ENCODE peak calls at places on chromosomes 6 and 20, in nine cellular contexts. D is H1, X is HCT116, Y is A549, U is endothelial cell of umbilical vein, R is SK-N-SH, I is K562, A is HepG2, C is GM12878. W is an unnamed sample.

GRCh38 chr6:64777941-64778785 is 928.9 kb downstream of the EYS start:
- DNase-seq in I (no peak), R (no peak), Y (no peak), U (peak), C (no peak), X (no peak), A (no peak), D (no peak), W (no peak)

GRCh38 chr6:3740551-3741476 is 10.7 kb downstream of the PXDC1 start:
- DNase-seq in R (no peak), I (no peak), C (no peak), A (no peak), D (no peak), U (no peak), Y (no peak), X (no peak), W (no peak)

GRCh38 chr6:146990284-146990683 is 213.9 kb upstream of the STXBP5 start:
- DNase-seq in Y (no peak), A (peak), D (no peak), U (no peak), R (no peak), X (no peak), I (no peak), C (no peak), W (no peak)

GRCh38 chr6:121691126-121691540 is 255.7 kb downstream of the GJA1 start:
- DNase-seq in I (no peak), D (no peak), X (no peak), C (no peak), U (no peak), A (no peak), Y (no peak), R (no peak), W (no peak)

GRCh38 chr6:43628392-43629103 is 516 bp downstream of the GTPBP2 start:
- DNase-seq in X (peak), Y (peak), A (peak), I (peak), R (peak), U (peak), C (no peak), D (peak), W (peak)

GRCh38 chr6:47337519-47337918 is 27.8 kb upstream of the TNFRSF21 start:
- DNase-seq in R (no peak), C (no peak), Y (no peak), A (no peak), D (no peak), U (no peak), I (no peak), X (no peak), W (no peak)

GRCh38 chr6:113824411-113824810 is 32.7 kb upstream of the MARCKS start:
- DNase-seq in D (no peak), A (no peak), R (no peak), X (no peak), U (no peak), I (no peak), Y (no peak), C (no peak), W (no peak)

GRCh38 chr6:13886949-13887348 is 37.8 kb upstream of the RNF182 start:
- DNase-seq in D (no peak), U (no peak), C (no peak), A (no peak), I (no peak), Y (no peak), X (no peak), R (no peak), W (no peak)

GRCh38 chr6:40923860-40924259 is 115.2 kb downstream of the UNC5CL start:
- DNase-seq in R (no peak), C (no peak), Y (no peak), A (no peak), I (no peak), D (no peak), U (no peak), X (no peak), W (no peak)

GRCh38 chr6:70103798-70104197 is 199.1 kb downstream of the COL9A1 start:
- DNase-seq in Y (no peak), D (no peak), C (no peak), X (peak), U (no peak), I (peak), R (no peak), A (no peak), W (peak)

GRCh38 chr20:57080796-57081195 is 185.6 kb downstream of the BMP7 start:
- DNase-seq in I (no peak), C (no peak), Y (no peak), U (no peak), A (no peak), D (no peak), R (no peak), X (no peak), W (no peak)

GRCh38 chr6:36793913-36794703 is 45.1 kb downstream of the CPNE5 start:
- DNase-seq in R (peak), A (no peak), X (no peak), U (no peak), Y (no peak), D (no peak), C (no peak), I (no peak), W (no peak)

GRCh38 chr6:96907498-96907897 is 9.8 kb upstream of the NDUFAF4 start:
- DNase-seq in D (no peak), Y (no peak), X (no peak), I (no peak), A (no peak), C (peak), R (no peak), U (no peak), W (no peak)

GRCh38 chr6:133551847-133552331 is 310.7 kb downstream of the EYA4 start:
- DNase-seq in U (no peak), I (no peak), C (no peak), X (no peak), R (no peak), D (no peak), A (no peak), Y (peak), W (no peak)

GRCh38 chr6:1153696-1154245 is 158.1 kb upstream of the FOXQ1 start:
- DNase-seq in Y (no peak), X (no peak), U (no peak), R (no peak), C (no peak), D (no peak), I (no peak), A (no peak), W (no peak)

GRCh38 chr6:167501831-167502385 is 177.0 kb downstream of the TTLL2 start:
- DNase-seq in D (no peak), Y (peak), A (peak), U (no peak), I (peak), R (peak), X (peak), C (no peak), W (peak)

GRCh38 chr20:45782890-45783289 is 8.8 kb downstream of the WFDC3 start:
- DNase-seq in U (no peak), X (peak), I (no peak), A (no peak), Y (no peak), D (no peak), R (no peak), C (no peak), W (no peak)

GRCh38 chr6:129381885-129382284 is 328.1 kb downstream of the ARHGAP18 start:
- DNase-seq in X (no peak), A (no peak), R (no peak), C (no peak), Y (no peak), D (no peak), U (no peak), I (no peak), W (no peak)

GRCh38 chr6:127178746-127179145 is 60.3 kb downstream of the RSPO3 start:
- DNase-seq in A (no peak), X (no peak), D (no peak), U (peak), R (no peak), Y (no peak), C (no peak), I (no peak), W (no peak)

GRCh38 chr6:50849781-50850180 is 31.1 kb downstream of the TFAP2B start:
- DNase-seq in R (peak), A (no peak), Y (no peak), C (no peak), U (no peak), X (no peak), D (no peak), I (no peak), W (no peak)

GRCh38 chr6:13531956-13532355 is 42.4 kb upstream of the SIRT5 start:
- DNase-seq in C (no peak), Y (no peak), I (no peak), A (no peak), X (no peak), U (no peak), R (no peak), D (no peak), W (no peak)

DNA sequence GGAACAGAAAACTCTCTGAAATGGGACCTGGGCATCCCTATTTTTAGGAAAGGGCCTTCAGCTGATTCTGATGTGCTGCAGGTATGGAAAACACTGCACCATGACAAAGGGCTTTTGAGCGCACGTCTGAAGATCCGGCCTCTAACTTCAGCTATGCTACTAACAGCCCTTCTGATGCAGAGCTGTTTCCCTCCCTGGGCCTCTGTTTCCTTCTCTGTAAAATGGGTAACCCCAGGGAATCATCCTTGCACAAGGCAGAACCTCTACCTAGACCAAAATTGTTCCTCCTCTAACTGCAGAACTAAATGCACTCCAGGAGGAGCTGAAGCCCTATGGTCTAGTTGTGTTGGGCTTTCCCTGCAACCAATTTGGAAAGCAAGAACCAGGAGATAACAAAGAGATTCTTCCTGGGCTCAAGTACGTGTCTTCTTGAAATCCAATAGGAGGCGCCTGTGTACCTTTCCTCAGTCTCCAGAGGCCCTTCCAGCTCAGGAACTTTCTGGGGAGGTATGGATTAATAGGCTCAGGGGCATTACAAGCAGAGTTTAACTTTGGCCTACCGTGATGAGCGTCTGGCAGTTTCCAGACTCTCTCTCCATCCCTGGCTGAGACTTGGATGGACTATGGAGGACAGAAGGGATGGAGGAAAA is 5.9 kb downstream of the GPX5 start:
- DNase-seq in R (no peak), U (no peak), D (no peak), X (no peak), Y (no peak), C (no peak), I (peak), A (peak), W (peak)
- TF ChIP-seq MAX in R (no peak), U (no peak), D (no peak), X (no peak), Y (no peak), C (no peak), I (no peak), A (no peak), W (no peak)

GRCh38 chr6:118720125-118720473 is 68.7 kb upstream of the CEP85L start:
- DNase-seq in R (no peak), D (no peak), C (no peak), I (no peak), X (no peak), U (no peak), A (no peak), Y (no peak), W (no peak)

GRCh38 chr6:118722820-118723526 is 71.6 kb upstream of the CEP85L start:
- DNase-seq in U (no peak), R (no peak), X (no peak), Y (no peak), C (no peak), A (no peak), I (no peak), D (no peak), W (no peak)

GRCh38 chr6:118724211-118724610 is 72.8 kb upstream of the CEP85L start:
- DNase-seq in R (no peak), C (no peak), Y (no peak), U (no peak), A (no peak), X (no peak), I (no peak), D (no peak), W (no peak)

DNA sequence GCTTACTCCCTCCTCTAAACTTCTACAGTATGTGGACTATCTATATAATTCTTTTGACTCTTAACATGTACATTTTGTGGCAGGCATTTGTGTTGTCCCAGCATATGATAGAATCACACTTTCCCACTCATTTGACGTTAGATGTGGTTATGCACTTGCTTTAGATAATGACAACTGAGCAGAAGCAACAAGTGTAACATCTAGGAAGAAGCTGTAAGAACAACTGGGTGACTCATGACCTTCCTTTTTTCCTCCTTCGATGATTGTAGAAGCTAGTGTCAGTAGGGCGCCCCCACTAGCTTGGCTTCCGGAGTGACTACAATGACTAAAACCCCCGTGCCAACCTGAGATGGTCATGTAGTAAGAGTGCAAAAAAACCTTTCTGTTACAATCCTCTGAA is 74.6 kb upstream of the CEP85L start:
- DNase-seq in A (no peak), Y (no peak), C (no peak), I (peak), R (no peak), D (no peak), X (no peak), U (no peak), W (peak)
- H3K4me3 ChIP-seq in A (no peak), Y (no peak), C (no peak), I (no peak), R (no peak), D (no peak), X (no peak), U (no peak), W (no peak)

GRCh38 chr6:29976253-29976587 is 33.9 kb downstream of the HLA-A start:
- DNase-seq in X (no peak), D (no peak), Y (no peak), A (no peak), C (no peak), I (no peak), R (no peak), U (no peak), W (no peak)

GRCh38 chr6:29975561-29975907 is 33.2 kb downstream of the HLA-A start:
- DNase-seq in C (no peak), I (no peak), U (no peak), R (no peak), X (no peak), A (no peak), D (no peak), Y (no peak), W (no peak)

GRCh38 chr6:29977425-29977727 is 35.0 kb downstream of the HLA-A start:
- DNase-seq in R (no peak), Y (no peak), C (no peak), A (no peak), D (no peak), X (no peak), I (no peak), U (no peak), W (no peak)

GRCh38 chr6:29974901-29975560 is 32.7 kb downstream of the HLA-A start:
- DNase-seq in C (no peak), R (no peak), D (peak), U (peak), I (no peak), Y (no peak), X (no peak), A (no peak), W (peak)

GRCh38 chr6:29976588-29977424 is 34.5 kb downstream of the HLA-A start:
- DNase-seq in R (peak), U (peak), C (peak), X (peak), A (peak), I (peak), Y (peak), D (peak), W (peak)
- TF ChIP-seq MAX in R (peak), U (no peak), C (no peak), X (peak), A (peak), I (peak), Y (peak), D (peak), W (no peak)

DNA sequence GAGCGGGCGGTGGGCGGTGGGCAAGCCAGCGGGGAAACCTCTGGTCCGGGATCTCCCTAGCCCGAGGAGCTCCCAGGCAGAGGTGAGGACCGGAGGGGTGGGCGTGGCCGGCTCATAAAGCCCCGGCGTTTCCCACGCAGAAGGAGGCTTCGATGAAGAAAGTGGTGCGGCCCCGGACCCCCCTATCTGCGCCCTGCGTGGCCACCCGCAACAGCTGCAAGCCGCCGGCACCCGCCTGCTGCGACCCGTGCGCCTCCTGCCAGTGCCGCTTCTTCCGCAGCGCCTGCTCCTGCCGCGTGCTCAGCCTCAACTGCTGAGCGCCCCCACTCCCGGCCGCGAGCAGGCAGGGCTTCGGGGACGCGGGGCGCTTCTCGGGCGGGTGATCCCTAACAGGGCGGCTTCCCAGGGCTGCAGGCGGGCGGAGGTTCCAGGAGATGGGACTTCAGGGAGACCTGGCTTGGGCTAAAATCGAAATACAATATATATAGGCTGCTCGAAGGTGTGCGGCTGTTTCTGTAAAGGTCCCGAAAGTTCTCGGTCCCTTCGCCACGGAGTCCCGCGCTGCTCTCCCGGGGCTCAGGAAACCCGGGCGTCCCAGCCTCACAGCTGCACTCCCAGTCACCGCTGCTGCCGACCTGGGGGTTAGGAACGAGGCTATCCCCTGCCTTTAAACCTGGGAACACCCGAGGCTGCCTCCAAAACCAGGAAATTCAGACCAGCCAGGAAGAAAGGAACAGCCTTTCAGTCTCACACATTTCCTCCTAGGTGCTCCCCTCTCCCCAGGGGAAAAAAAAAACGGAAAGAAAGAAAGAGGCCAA is 27.8 kb downstream of the ASIP start:
- DNase-seq in I (no peak), C (no peak), R (no peak), A (no peak), X (no peak), D (peak), Y (no peak), U (peak), W (no peak)
- H3K4me3 ChIP-seq in I (no peak), C (no peak), R (no peak), A (no peak), X (no peak), D (peak), Y (no peak), U (peak), W (no peak)

GRCh38 chr6:155045561-155046404 is 50.7 kb downstream of the TIAM2 start:
- DNase-seq in R (no peak), D (no peak), U (no peak), Y (no peak), I (no peak), X (no peak), C (no peak), A (no peak), W (no peak)

GRCh38 chr6:155047523-155047922 is 52.4 kb downstream of the TIAM2 start:
- DNase-seq in R (no peak), Y (no peak), C (no peak), D (no peak), X (no peak), A (no peak), U (no peak), I (no peak), W (no peak)

GRCh38 chr6:155054851-155055250 is 59.7 kb downstream of the TIAM2 start:
- DNase-seq in C (no peak), D (no peak), A (no peak), R (no peak), Y (no peak), U (peak), X (no peak), I (no peak), W (no peak)

GRCh38 chr6:155050311-155050710 is 55.2 kb downstream of the TIAM2 start:
- DNase-seq in Y (no peak), D (peak), I (no peak), A (no peak), C (peak), R (no peak), X (no peak), U (no peak), W (no peak)
- TF ChIP-seq MAX in Y (no peak), D (no peak), I (no peak), A (no peak), C (no peak), R (no peak), X (no peak), U (no peak), W (no peak)

GRCh38 chr20:34439168-34439567 is 76.1 kb downstream of the ITCH start:
- DNase-seq in Y (no peak), U (no peak), R (no peak), C (no peak), X (no peak), I (no peak), D (no peak), A (no peak), W (peak)

GRCh38 chr20:34431168-34431567 is 68.1 kb downstream of the ITCH start:
- DNase-seq in D (no peak), U (no peak), X (no peak), I (no peak), A (no peak), C (no peak), R (no peak), Y (no peak), W (peak)

GRCh38 chr20:34437330-34437986 is 74.4 kb downstream of the ITCH start:
- DNase-seq in D (no peak), C (no peak), U (peak), Y (no peak), I (no peak), R (no peak), A (no peak), X (no peak), W (no peak)

GRCh38 chr20:34433391-34433790 is 70.3 kb downstream of the ITCH start:
- DNase-seq in A (no peak), Y (no peak), R (no peak), C (no peak), X (no peak), U (no peak), I (no peak), D (no peak), W (no peak)

DNA sequence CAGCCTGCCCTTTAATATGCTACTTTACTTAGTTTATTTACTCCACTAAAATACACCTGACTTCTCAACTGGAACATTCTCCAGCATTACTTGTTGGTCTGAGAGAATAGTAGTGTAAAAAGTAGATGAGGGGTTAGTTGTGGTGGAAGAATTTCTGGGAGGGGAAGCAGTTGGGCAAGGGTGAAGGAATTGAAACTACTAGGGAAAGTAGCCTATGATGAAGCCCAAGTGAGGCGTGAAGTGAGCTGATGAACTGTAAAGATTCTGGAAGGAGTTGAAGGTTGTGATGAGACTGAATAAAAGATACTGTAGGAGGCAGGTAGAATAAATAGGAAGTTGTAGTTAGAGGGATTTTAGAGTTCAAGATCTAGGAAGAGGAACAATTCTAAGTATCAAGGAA is 72.5 kb downstream of the ITCH start:
- DNase-seq in Y (no peak), C (no peak), X (no peak), R (no peak), I (no peak), U (no peak), A (no peak), D (no peak), W (no peak)
- H3K4me3 ChIP-seq in Y (no peak), C (no peak), X (no peak), R (no peak), I (no peak), U (no peak), A (no peak), D (no peak), W (no peak)

GRCh38 chr6:169172946-169173345 is 80.7 kb downstream of the THBS2 start:
- DNase-seq in R (no peak), D (no peak), A (no peak), Y (no peak), C (no peak), U (no peak), X (no peak), I (no peak), W (peak)
- TF ChIP-seq MAX in R (no peak), D (no peak), A (no peak), Y (no peak), C (no peak), U (no peak), X (no peak), I (no peak), W (peak)